ENCODE peak calls at places on chromosomes 16 and 17, in six cellular contexts. Y is uterus, Z is stomach, P is coronary artery, I is breast epithelium, D is heart left ventricle. L is an unnamed sample.

GRCh38 chr17:40345161-40346034 is 19.1 kb downstream of the GJD3 start:
- DNase-seq in D (peak; percentile 89), Z (peak; percentile 70), Y (peak; percentile 74), I (no peak), P (no peak), L (peak; percentile 85)

GRCh38 chr17:55763856-55764255 is 13.0 kb downstream of the PCTP start:
- DNase-seq in D (no peak), P (no peak), Z (no peak), Y (no peak), I (no peak), L (no peak)

GRCh38 chr16:87295259-87295658 is 21.9 kb downstream of the C16orf95 start:
- DNase-seq in Y (no peak), I (no peak), D (no peak), Z (no peak), P (no peak), L (no peak)

GRCh38 chr16:19242987-19243386 is 42.5 kb upstream of the CLEC19A start:
- DNase-seq in D (no peak), I (no peak), Y (no peak), Z (peak; percentile 31), P (no peak), L (no peak)

GRCh38 chr16:85417156-85417860 is 195.8 kb upstream of the GSE1 start:
- DNase-seq in Y (no peak), P (no peak), D (peak; percentile 13), Z (no peak), I (no peak), L (peak; percentile 46)

GRCh38 chr16:27753563-27753962 is 203.6 kb downstream of the KATNIP start:
- DNase-seq in P (no peak), Z (no peak), I (no peak), Y (no peak), D (no peak), L (no peak)

GRCh38 chr17:69588739-69589334 is 174.3 kb downstream of the MAP2K6 start:
- DNase-seq in I (no peak), Z (no peak), P (no peak), Y (no peak), D (no peak), L (no peak)

GRCh38 chr16:57708168-57708567 is 13.6 kb downstream of the DRC7 start:
- DNase-seq in P (no peak), Z (no peak), Y (no peak), I (no peak), D (no peak), L (peak; percentile 11)

GRCh38 chr16:4415538-4416199 is 727 bp downstream of the CORO7 start:
- DNase-seq in Z (peak; percentile 58), D (peak; percentile 72), I (no peak), Y (no peak), P (peak; percentile 78), L (no peak)

GRCh38 chr17:78934681-78935418 is 9.7 kb upstream of the TIMP2 start:
- DNase-seq in D (no peak), I (no peak), P (no peak), Y (no peak), Z (no peak), L (peak; percentile 75)

GRCh38 chr16:9934723-9935508 is 247.3 kb downstream of the GRIN2A start:
- DNase-seq in Z (no peak), P (no peak), D (peak; percentile 40), Y (peak; percentile 45), I (no peak), L (no peak)
- H3K27ac ChIP-seq in Z (no peak overlapping the region), P (no peak overlapping the region), D (no peak overlapping the region), Y (no peak overlapping the region), I (no peak overlapping the region), L (no peak overlapping the region)

DNA sequence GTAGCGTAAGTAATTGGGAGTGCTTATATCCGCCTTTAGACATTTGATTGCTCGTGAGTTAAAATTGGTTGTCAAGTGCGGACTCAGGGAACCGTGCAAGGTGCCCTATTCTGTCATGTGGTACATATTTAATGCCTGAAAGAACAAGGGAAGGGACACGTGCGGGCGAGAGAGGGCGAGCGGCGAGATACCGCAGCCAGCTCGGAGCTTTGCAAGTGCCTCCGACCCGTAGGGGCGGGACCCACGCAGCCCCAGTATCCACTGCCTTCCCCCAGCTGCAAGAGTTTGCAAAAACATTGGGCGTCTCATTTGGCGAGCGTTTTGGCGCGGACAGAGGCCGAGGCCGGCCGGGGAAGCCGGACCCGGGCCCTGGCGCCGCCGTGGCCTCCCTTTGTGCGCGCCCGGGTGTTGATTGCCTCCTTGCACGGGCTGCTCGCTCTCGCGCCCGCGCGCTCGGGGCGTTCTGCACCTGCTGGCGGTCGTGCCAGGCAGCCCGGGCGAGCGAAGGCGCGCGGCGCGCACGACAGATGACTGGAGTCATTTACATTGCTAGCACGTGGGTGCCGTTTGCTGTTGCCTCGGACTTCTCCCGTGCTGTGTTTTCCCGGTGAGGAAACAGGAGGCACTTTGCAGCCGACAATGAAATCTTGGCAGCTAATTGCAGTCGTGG is 849.6 kb upstream of the RBFOX1 start:
- DNase-seq in Z (no peak), Y (no peak), P (no peak), I (no peak), D (no peak), L (no peak)
- H3K4me3 ChIP-seq in Z (no peak overlapping the region), Y (no peak overlapping the region), P (no peak overlapping the region), I (no peak overlapping the region), D (no peak overlapping the region), L (no peak overlapping the region)

GRCh38 chr17:1730345-1731193 is 6.1 kb downstream of the WDR81 start:
- DNase-seq in Y (peak; percentile 95), D (peak; percentile 87), I (peak; percentile 76), P (no peak), Z (peak; percentile 61), L (peak; percentile 95)
- TF ChIP-seq CTCF in Y (no peak), D (no peak), I (no peak), P (no peak), Z (no peak), L (no peak)

GRCh38 chr17:58415371-58416055 is 1.8 kb downstream of the RNF43 start:
- DNase-seq in D (no peak), P (no peak), I (no peak), Z (peak; percentile 65), Y (no peak), L (no peak)
- H3K27ac ChIP-seq in D (no peak overlapping the region), P (no peak overlapping the region), I (peak overlapping the region; percentile 40), Z (peak overlapping the region; percentile 82), Y (no peak overlapping the region), L (no peak overlapping the region)

GRCh38 chr16:15489016-15489415 is 54.6 kb downstream of the BMERB1 start:
- DNase-seq in P (no peak), Y (no peak), I (no peak), Z (no peak), D (no peak), L (no peak)
- H3K4me3 ChIP-seq in P (peak overlapping the region; percentile 28), Y (no peak overlapping the region), I (no peak overlapping the region), Z (no peak overlapping the region), D (no peak overlapping the region), L (no peak overlapping the region)

GRCh38 chr16:69083306-69083941 is 22.0 kb upstream of the HAS3 start:
- DNase-seq in Y (no peak), Z (no peak), D (no peak), P (no peak), I (no peak), L (no peak)
- TF ChIP-seq CTCF in Y (no peak), Z (no peak), D (no peak), P (no peak), I (no peak), L (no peak)

DNA sequence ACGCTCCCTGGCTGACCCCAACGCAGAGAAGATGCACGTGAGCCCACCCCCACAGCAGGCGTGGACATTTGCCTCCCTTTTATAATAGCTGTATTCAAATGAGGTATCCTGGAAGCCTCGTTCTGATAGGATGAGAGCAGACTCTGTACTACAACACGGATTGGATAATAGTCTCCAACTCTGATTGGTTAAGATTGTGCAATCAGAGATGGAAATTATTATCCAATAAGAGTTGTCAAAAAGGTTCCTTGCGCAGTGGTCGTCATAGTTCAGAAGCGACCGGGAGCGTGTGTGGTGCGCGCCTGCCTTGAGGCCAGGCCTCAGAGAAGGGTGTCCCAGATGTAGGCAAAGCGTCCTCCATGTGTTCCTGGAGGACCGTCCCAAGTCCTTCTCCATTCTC is 104.6 kb downstream of the USP22 start:
- DNase-seq in I (no peak), P (no peak), Z (no peak), D (no peak), Y (no peak), L (no peak)
- H3K27ac ChIP-seq in I (peak overlapping the region; percentile 14), P (no peak overlapping the region), Z (no peak overlapping the region), D (no peak overlapping the region), Y (peak overlapping the region; percentile 87), L (no peak overlapping the region)

GRCh38 chr17:81342062-81342699 is 47.1 kb upstream of the SLC38A10 start:
- DNase-seq in Z (no peak), D (no peak), Y (no peak), I (no peak), P (no peak), L (no peak)
- H3K4me3 ChIP-seq in Z (peak overlapping the region; percentile 69), D (peak overlapping the region; percentile 73), Y (peak overlapping the region; percentile 67), I (peak overlapping the region; percentile 94), P (peak overlapping the region; percentile 89), L (peak overlapping the region; percentile 92)

L was measured in sigmoid colon.